ENCODE peak calls at places on chromosomes 4 and X, in five cellular contexts. B is lower lobe of right lung, I is hypothalamus, H is endothelial cell, O is HFF-Myc. A is an unnamed sample.

GRCh38 chr4:128471576-128471975 is 184.0 kb upstream of the PGRMC2 start:
- DNase-seq in B (no peak), I (no peak), H (no peak), O (no peak), A (no peak)

GRCh38 chr4:8171941-8172924 is 13.6 kb upstream of the ABLIM2 start:
- DNase-seq in B (no peak), I (no peak), H (no peak), O (no peak), A (no peak)

GRCh38 chrX:118802857-118803256 is 20.8 kb upstream of the ZCCHC12 start:
- DNase-seq in B (no peak), I (no peak), H (no peak), O (no peak), A (peak; percentile 26)

GRCh38 chr4:156829194-156829593 is 142.4 kb downstream of the PDGFC start:
- DNase-seq in B (no peak), I (no peak), H (no peak), O (no peak), A (no peak)

GRCh38 chr4:71004281-71004851 is 10.9 kb downstream of the DCK start:
- DNase-seq in B (no peak), I (no peak), H (peak; percentile 23), O (no peak), A (no peak)

GRCh38 chrX:129957241-129958099 is 25.0 kb upstream of the BCORL1 start:
- DNase-seq in B (peak; percentile 86), I (no peak), H (peak; percentile 61), O (no peak), A (no peak)

GRCh38 chrX:150635952-150636351 is 57.2 kb upstream of the MTMR1 start:
- DNase-seq in B (no peak), I (no peak), H (no peak), O (peak; percentile 27), A (no peak)

GRCh38 chrX:56025872-56026571 is 206.1 kb upstream of the KLF8 start:
- DNase-seq in B (no peak), I (no peak), H (no peak), O (no peak), A (no peak)

GRCh38 chr4:129143359-129143758 is 47.4 kb downstream of the C4orf33 start:
- DNase-seq in B (no peak), I (no peak), H (no peak), O (no peak), A (no peak)

GRCh38 chrX:7086384-7086783 is 61.1 kb upstream of the STS start:
- DNase-seq in B (no peak), I (no peak), H (no peak), O (no peak), A (no peak)

GRCh38 chrX:50813843-50814661 is at the start of gene SHROOM4:
- DNase-seq in B (peak; percentile 66), I (peak; percentile 36), H (peak; percentile 52), O (no peak), A (peak; percentile 14)

GRCh38 chr4:146340798-146341197 is 126.5 kb downstream of the REELD1 start:
- DNase-seq in B (no peak), I (no peak), H (no peak), O (no peak), A (no peak)

GRCh38 chr4:3497554-3498389 is 34.5 kb downstream of the LRPAP1 start:
- DNase-seq in B (no peak), I (no peak), H (no peak), O (no peak), A (no peak)

GRCh38 chrX:643911-644303 is 13.3 kb downstream of the SHOX start:
- DNase-seq in B (no peak), I (no peak), H (no peak), O (no peak), A (no peak)

GRCh38 chr4:161143375-161143774 is 1020.4 kb downstream of the FSTL5 start:
- DNase-seq in B (no peak), I (no peak), H (no peak), O (no peak), A (no peak)

GRCh38 chr4:31360786-31361185 is 640.6 kb downstream of the PCDH7 start:
- DNase-seq in B (no peak), I (no peak), H (no peak), O (no peak), A (no peak)

GRCh38 chr4:174154455-174154854 is 129.0 kb downstream of the FBXO8 start:
- DNase-seq in B (no peak), I (no peak), H (no peak), O (no peak), A (no peak)

GRCh38 chr4:144903953-144904711 is 193.9 kb downstream of the ANAPC10 start:
- DNase-seq in B (no peak), I (no peak), H (no peak), O (no peak), A (no peak)

GRCh38 chrX:76453737-76454406 is 26.4 kb downstream of the MAGEE1 start:
- DNase-seq in B (no peak), I (no peak), H (no peak), O (no peak), A (no peak)

GRCh38 chr4:101238706-101239105 is 108.6 kb downstream of the PPP3CA start:
- DNase-seq in B (no peak), I (no peak), H (no peak), O (no peak), A (no peak)

GRCh38 chr4:118361192-118361591 is 8.4 kb upstream of the PRSS12 start:
- DNase-seq in B (no peak), I (no peak), H (no peak), O (no peak), A (no peak)

GRCh38 chr4:25104561-25104960 is 55.7 kb downstream of the SEPSECS start:
- DNase-seq in B (no peak), I (no peak), H (no peak), O (no peak), A (no peak)

GRCh38 chr4:73187325-73187724 is 71.3 kb downstream of the ANKRD17 start:
- DNase-seq in B (no peak), I (no peak), H (no peak), O (peak; percentile 10), A (no peak)

GRCh38 chrX:119880552-119881437 is 9.2 kb downstream of the NDUFA1 start:
- DNase-seq in B (no peak), I (no peak), H (peak; percentile 18), O (peak; percentile 30), A (no peak)

GRCh38 chrX:43860646-43861370 is 21.4 kb downstream of the MAOB start:
- DNase-seq in B (no peak), I (no peak), H (no peak), O (no peak), A (peak; percentile 29)

GRCh38 chr4:60657802-60658201 is 542.3 kb upstream of the ADGRL3 start:
- DNase-seq in B (no peak), I (no peak), H (no peak), O (no peak), A (no peak)

GRCh38 chrX:11412715-11413623 is 119.8 kb downstream of the AMELX start:
- DNase-seq in B (no peak), I (no peak), H (no peak), O (no peak), A (no peak)

GRCh38 chrX:118973389-118974087 is 880 bp upstream of the LONRF3 start:
- DNase-seq in B (peak; percentile 48), I (no peak), H (no peak), O (no peak), A (no peak)

A was measured in tibial nerve.